ENCODE peak calls at places on chromosomes 12 and 14, in eight cellular contexts. R, G, X, K, U, Z, D and O are unnamed samples.
A peak's percentile ranks its signal among the peaks of the same experiment; 100 is the strongest.

GRCh38 chr12:32367381-32367780 is 32.0 kb upstream of the FGD4 start:
- DNase-seq in R (no peak), G (no peak), X (no peak), K (no peak), U (no peak), Z (no peak), D (no peak), O (no peak)

GRCh38 chr14:69612014-69612758 is 790 bp downstream of the SUSD6 start:
- DNase-seq in R (peak; percentile 23), G (peak; percentile 28), X (no peak), K (peak; percentile 26), U (no peak), Z (no peak), D (no peak), O (peak; percentile 17)

GRCh38 chr12:115070313-115070712 is 386.3 kb upstream of the TBX3 start:
- DNase-seq in R (peak; percentile 16), G (no peak), X (no peak), K (no peak), U (no peak), Z (no peak), D (no peak), O (no peak)

GRCh38 chr12:20183563-20183962 is 184.8 kb upstream of the PDE3A start:
- DNase-seq in R (peak; percentile 70), G (no peak), X (no peak), K (no peak), U (no peak), Z (no peak), D (no peak), O (no peak)

GRCh38 chr14:70906785-70907171 is 481 bp upstream of the PCNX1 start:
- DNase-seq in R (no peak), G (no peak), X (no peak), K (no peak), U (no peak), Z (no peak), D (no peak), O (no peak)

GRCh38 chr12:89234324-89235114 is 117.8 kb downstream of the DUSP6 start:
- DNase-seq in R (no peak), G (no peak), X (no peak), K (no peak), U (no peak), Z (no peak), D (no peak), O (no peak)

GRCh38 chr12:113425960-113426453 is 3.8 kb downstream of the SDSL start:
- DNase-seq in R (no peak), G (no peak), X (no peak), K (no peak), U (no peak), Z (no peak), D (no peak), O (no peak)

GRCh38 chr12:71157601-71158233 is at the start of gene TSPAN8:
- DNase-seq in R (no peak), G (no peak), X (no peak), K (peak; percentile 25), U (no peak), Z (no peak), D (no peak), O (no peak)

GRCh38 chr14:86038401-86038985 is 508.5 kb downstream of the FLRT2 start:
- DNase-seq in R (peak; percentile 62), G (no peak), X (peak; percentile 9), K (peak; percentile 17), U (no peak), Z (peak; percentile 29), D (peak; percentile 7), O (no peak)

GRCh38 chr14:96273629-96274028 is 17.6 kb downstream of the BDKRB1 start:
- DNase-seq in R (no peak), G (no peak), X (no peak), K (no peak), U (no peak), Z (no peak), D (no peak), O (no peak)

GRCh38 chr14:104864267-104865068 is 600 bp upstream of the CEP170B start:
- DNase-seq in R (no peak), G (no peak), X (no peak), K (no peak), U (no peak), Z (no peak), D (no peak), O (no peak)

GRCh38 chr14:89673499-89674225 is 256.6 kb upstream of the FOXN3 start:
- DNase-seq in R (peak; percentile 66), G (no peak), X (no peak), K (no peak), U (no peak), Z (no peak), D (no peak), O (no peak)

GRCh38 chr14:67269338-67270060 is 28.3 kb downstream of the PALS1 start:
- DNase-seq in R (peak; percentile 87), G (no peak), X (no peak), K (no peak), U (no peak), Z (peak; percentile 60), D (no peak), O (no peak)

GRCh38 chr12:49885118-49885517 is 18.6 kb downstream of the FAIM2 start:
- DNase-seq in R (no peak), G (no peak), X (no peak), K (no peak), U (no peak), Z (no peak), D (no peak), O (no peak)

GRCh38 chr12:132153501-132154340 is 9.5 kb downstream of the NOC4L start:
- DNase-seq in R (peak; percentile 61), G (peak; percentile 41), X (peak; percentile 65), K (no peak), U (no peak), Z (no peak), D (peak; percentile 28), O (peak; percentile 17)

DNA sequence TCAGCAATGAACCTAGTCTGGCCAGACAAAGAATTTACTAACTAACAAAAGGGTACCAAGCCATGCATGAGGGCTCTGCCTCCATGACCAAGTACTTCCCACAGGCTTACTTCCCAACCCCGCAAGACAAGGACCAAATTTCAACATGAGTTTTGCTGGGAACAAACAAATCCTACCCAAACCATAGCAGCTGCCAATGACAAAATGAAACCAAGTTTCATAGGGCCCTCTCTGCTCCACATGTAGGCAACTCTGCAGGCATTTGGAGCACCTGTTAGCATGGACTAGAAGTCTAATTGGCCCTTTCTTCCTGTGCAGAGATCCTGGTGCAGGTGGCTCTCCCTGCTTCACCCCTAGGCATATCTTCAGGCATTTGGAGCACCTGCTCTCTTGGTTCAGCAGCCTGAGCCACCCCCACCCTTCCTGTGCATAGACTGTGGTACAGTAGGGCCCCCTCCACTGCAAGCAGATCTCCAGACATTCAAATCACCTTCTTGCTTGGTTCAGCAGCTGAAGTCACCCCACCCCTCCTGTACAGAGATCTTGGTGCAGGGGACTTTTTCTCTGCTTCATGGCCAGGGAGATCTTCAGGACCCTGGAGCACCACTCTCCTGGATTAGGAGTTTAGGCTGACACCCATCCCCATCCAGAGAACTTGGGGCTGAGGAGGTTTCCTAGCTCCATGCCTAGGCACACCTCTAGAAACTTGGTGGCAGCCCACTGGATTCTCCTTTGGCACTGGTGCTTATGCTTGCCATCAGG is 308.7 kb downstream of the RPAP3 start:
- DNase-seq in R (no peak), G (no peak), X (no peak), K (no peak), U (no peak), Z (no peak), D (no peak), O (no peak)
- H3K27ac ChIP-seq in R (no peak overlapping the region), G (no peak overlapping the region), X (peak overlapping the region; percentile 23), K (no peak overlapping the region), U (no peak overlapping the region), Z (no peak overlapping the region), D (no peak overlapping the region), O (no peak overlapping the region)

GRCh38 chr12:92058664-92059063 is 87.0 kb downstream of the BTG1 start:
- DNase-seq in R (no peak), G (no peak), X (no peak), K (no peak), U (no peak), Z (no peak), D (no peak), O (no peak)

GRCh38 chr12:92055877-92056276 is 89.8 kb downstream of the BTG1 start:
- DNase-seq in R (no peak), G (no peak), X (peak; percentile 56), K (no peak), U (no peak), Z (no peak), D (no peak), O (no peak)

GRCh38 chr12:92061061-92061460 is 84.6 kb downstream of the BTG1 start:
- DNase-seq in R (no peak), G (no peak), X (no peak), K (no peak), U (no peak), Z (no peak), D (no peak), O (no peak)

GRCh38 chr12:92059976-92060375 is 85.7 kb downstream of the BTG1 start:
- DNase-seq in R (peak; percentile 82), G (no peak), X (no peak), K (no peak), U (no peak), Z (no peak), D (no peak), O (no peak)

GRCh38 chr12:92056290-92056689 is 89.4 kb downstream of the BTG1 start:
- DNase-seq in R (no peak), G (no peak), X (no peak), K (no peak), U (no peak), Z (no peak), D (no peak), O (no peak)
- H3K27ac ChIP-seq in R (no peak overlapping the region), G (no peak overlapping the region), X (peak overlapping the region; percentile 58), K (no peak overlapping the region), U (no peak overlapping the region), Z (no peak overlapping the region), D (no peak overlapping the region), O (no peak overlapping the region)

GRCh38 chr12:52232233-52232915 is 669 bp upstream of the KRT7 start:
- DNase-seq in R (no peak), G (no peak), X (no peak), K (no peak), U (no peak), Z (no peak), D (no peak), O (no peak)
- H3K27ac ChIP-seq in R (no peak overlapping the region), G (no peak overlapping the region), X (no peak overlapping the region), K (no peak overlapping the region), U (peak overlapping the region; percentile 83), Z (no peak overlapping the region), D (no peak overlapping the region), O (no peak overlapping the region)

DNA sequence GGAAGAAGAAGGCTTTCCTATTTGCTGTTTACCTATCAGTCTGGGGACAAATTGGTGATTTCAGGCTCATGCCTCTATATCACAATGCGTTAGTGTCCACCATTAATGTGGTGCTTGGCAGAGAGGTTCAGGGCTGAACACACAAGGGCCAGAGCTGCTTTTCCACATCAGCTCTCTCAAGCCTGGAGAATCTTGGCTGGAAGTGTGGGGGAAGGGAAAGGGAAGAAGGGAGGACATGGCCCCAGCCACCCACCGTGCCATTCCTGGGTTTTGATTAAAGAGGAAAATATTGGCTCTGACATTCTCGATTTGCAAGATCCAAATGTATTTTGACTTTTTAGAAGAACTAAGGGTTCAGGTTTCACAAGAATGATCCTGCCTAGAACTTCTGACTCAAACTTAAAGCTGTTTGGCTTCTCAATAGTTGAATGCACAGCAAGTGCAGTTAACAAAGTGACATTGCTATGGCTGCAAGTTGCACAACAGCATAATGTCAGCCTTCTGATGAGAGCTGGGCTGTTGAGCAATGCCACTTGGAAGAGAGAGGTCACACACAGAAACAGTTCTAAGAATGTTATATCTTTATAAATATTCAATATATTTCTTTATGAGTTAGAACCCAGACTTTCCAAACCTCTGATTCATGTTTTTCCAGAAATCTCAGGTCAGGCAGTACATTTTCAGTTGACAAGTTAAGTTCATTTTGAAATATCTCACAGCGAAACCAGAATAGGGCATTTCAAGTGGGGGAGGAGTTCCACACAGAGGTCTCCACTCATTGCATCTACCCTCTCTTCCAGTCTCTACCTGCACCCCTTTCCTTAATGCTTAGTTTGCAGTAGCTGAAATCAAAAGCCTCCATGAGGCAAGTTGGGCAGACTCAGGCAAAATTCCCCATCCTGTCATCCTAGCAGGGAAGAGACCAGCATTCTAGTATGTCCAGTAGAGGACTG is 25.3 kb downstream of the IGF1 start:
- DNase-seq in R (peak; percentile 74), G (peak; percentile 76), X (no peak), K (peak; percentile 59), U (no peak), Z (no peak), D (no peak), O (no peak)
- H3K27ac ChIP-seq in R (peak overlapping the region; percentile 97), G (peak overlapping the region; percentile 56), X (no peak overlapping the region), K (peak overlapping the region; percentile 48), U (no peak overlapping the region), Z (no peak overlapping the region), D (no peak overlapping the region), O (no peak overlapping the region)